ENCODE peak calls at places on chromosomes 3 and 15, in five cellular contexts. One of them, this sample, is unnamed.

GRCh38 chr3:69182588-69183299 is 60.3 kb upstream of the LMOD3 start:
- DNase-seq in GM23338: no peak
- DNase-seq in GM23248: peak; percentile 83
- DNase-seq in PC-3: no peak
- DNase-seq in HCT116: no peak
- DNase-seq in this sample: no peak

GRCh38 chr15:101308604-101309435 is 13.8 kb upstream of the SNRPA1 start:
- DNase-seq in GM23338: no peak
- DNase-seq in GM23248: no peak
- DNase-seq in PC-3: no peak
- DNase-seq in HCT116: no peak
- DNase-seq in this sample: no peak

GRCh38 chr3:172550347-172550943 is 27.2 kb upstream of the TNFSF10 start:
- DNase-seq in GM23338: no peak
- DNase-seq in GM23248: peak; percentile 96
- DNase-seq in PC-3: peak; percentile 80
- DNase-seq in HCT116: peak; percentile 69
- DNase-seq in this sample: no peak

GRCh38 chr3:160129459-160130061 is 95.7 kb upstream of the C3orf80 start:
- DNase-seq in GM23338: no peak
- DNase-seq in GM23248: peak; percentile 96
- DNase-seq in PC-3: peak; percentile 89
- DNase-seq in HCT116: no peak
- DNase-seq in this sample: no peak

GRCh38 chr3:143266936-143267335 is 147.4 kb downstream of the CHST2 start:
- DNase-seq in GM23338: no peak
- DNase-seq in GM23248: no peak
- DNase-seq in PC-3: no peak
- DNase-seq in HCT116: no peak
- DNase-seq in this sample: peak; percentile 40

GRCh38 chr15:100873029-100873677 is 6.5 kb upstream of the ALDH1A3 start:
- DNase-seq in GM23338: peak; percentile 86
- DNase-seq in GM23248: peak; percentile 90
- DNase-seq in PC-3: peak; percentile 96
- DNase-seq in HCT116: peak; percentile 83
- DNase-seq in this sample: peak; percentile 77

GRCh38 chr3:87756616-87757015 is 302.2 kb downstream of the CGGBP1 start:
- DNase-seq in GM23338: no peak
- DNase-seq in GM23248: no peak
- DNase-seq in PC-3: peak; percentile 60
- DNase-seq in HCT116: no peak
- DNase-seq in this sample: no peak

GRCh38 chr3:54033761-54034160 is 88.6 kb upstream of the CACNA2D3 start:
- DNase-seq in GM23338: no peak
- DNase-seq in GM23248: no peak
- DNase-seq in PC-3: no peak
- DNase-seq in HCT116: no peak
- DNase-seq in this sample: no peak

GRCh38 chr3:167493240-167493639 is 19.4 kb upstream of the SERPINI2 start:
- DNase-seq in GM23338: peak; percentile 80
- DNase-seq in GM23248: peak; percentile 2
- DNase-seq in PC-3: peak; percentile 30
- DNase-seq in HCT116: peak; percentile 36
- DNase-seq in this sample: peak; percentile 3

GRCh38 chr15:76337739-76338554 is 1.4 kb downstream of the ISL2 start:
- DNase-seq in GM23338: peak; percentile 59
- DNase-seq in GM23248: no peak
- DNase-seq in PC-3: no peak
- DNase-seq in HCT116: no peak
- DNase-seq in this sample: peak; percentile 29

GRCh38 chr3:159775372-159775961 is 213.2 kb upstream of the IL12A start:
- DNase-seq in GM23338: peak; percentile 62
- DNase-seq in GM23248: peak; percentile 74
- DNase-seq in PC-3: no peak
- DNase-seq in HCT116: no peak
- DNase-seq in this sample: no peak

GRCh38 chr15:70361106-70361505 is 263.4 kb upstream of the TLE3 start:
- DNase-seq in GM23338: no peak
- DNase-seq in GM23248: no peak
- DNase-seq in PC-3: no peak
- DNase-seq in HCT116: no peak
- DNase-seq in this sample: no peak

GRCh38 chr3:74426571-74426970 is 187.9 kb downstream of the CNTN3 start:
- DNase-seq in GM23338: no peak
- DNase-seq in GM23248: peak; percentile 87
- DNase-seq in PC-3: no peak
- DNase-seq in HCT116: no peak
- DNase-seq in this sample: no peak

GRCh38 chr3:195150194-195151118 is 120.5 kb downstream of the XXYLT1 start:
- DNase-seq in GM23338: peak; percentile 85
- DNase-seq in GM23248: peak; percentile 23
- DNase-seq in PC-3: peak; percentile 78
- DNase-seq in HCT116: no peak
- DNase-seq in this sample: peak; percentile 64

GRCh38 chr3:43279082-43279481 is 7.3 kb upstream of the SNRK start:
- DNase-seq in GM23338: no peak
- DNase-seq in GM23248: no peak
- DNase-seq in PC-3: peak; percentile 44
- DNase-seq in HCT116: no peak
- DNase-seq in this sample: no peak

GRCh38 chr3:46396129-46396528 is 10.7 kb downstream of the CCR5AS start:
- DNase-seq in GM23338: no peak
- DNase-seq in GM23248: no peak
- DNase-seq in PC-3: no peak
- DNase-seq in HCT116: no peak
- DNase-seq in this sample: no peak

GRCh38 chr3:48919215-48920138 is 835 bp downstream of the ARIH2 start:
- DNase-seq in GM23338: peak; percentile 66
- DNase-seq in GM23248: peak; percentile 75
- DNase-seq in PC-3: peak; percentile 64
- DNase-seq in HCT116: peak; percentile 48
- DNase-seq in this sample: peak; percentile 81

GRCh38 chr3:49903451-49904424 is at the start of gene MST1R:
- DNase-seq in GM23338: peak; percentile 98
- DNase-seq in GM23248: peak; percentile 74
- DNase-seq in PC-3: peak; percentile 98
- DNase-seq in HCT116: peak; percentile 95
- DNase-seq in this sample: no peak

GRCh38 chr15:74318376-74319137 is 48.9 kb downstream of the CYP11A1 start:
- DNase-seq in GM23338: peak; percentile 39
- DNase-seq in GM23248: peak; percentile 60
- DNase-seq in PC-3: no peak
- DNase-seq in HCT116: no peak
- DNase-seq in this sample: no peak

GRCh38 chr15:66023322-66023972 is 154.2 kb downstream of the RAB11A start:
- DNase-seq in GM23338: no peak
- DNase-seq in GM23248: no peak
- DNase-seq in PC-3: no peak
- DNase-seq in HCT116: no peak
- DNase-seq in this sample: no peak

GRCh38 chr3:106473576-106474506 is 605.0 kb upstream of the CBLB start:
- DNase-seq in GM23338: no peak
- DNase-seq in GM23248: peak; percentile 14
- DNase-seq in PC-3: no peak
- DNase-seq in HCT116: no peak
- DNase-seq in this sample: no peak

GRCh38 chr15:68402432-68403160 is 29.4 kb downstream of the ITGA11 start:
- DNase-seq in GM23338: no peak
- DNase-seq in GM23248: no peak
- DNase-seq in PC-3: no peak
- DNase-seq in HCT116: no peak
- DNase-seq in this sample: no peak

GRCh38 chr3:48493203-48493501 is 10.8 kb downstream of the SHISA5 start:
- DNase-seq in GM23338: no peak
- DNase-seq in GM23248: no peak
- DNase-seq in PC-3: no peak
- DNase-seq in HCT116: no peak
- DNase-seq in this sample: no peak

GRCh38 chr15:92226020-92226612 is 167.6 kb upstream of the ST8SIA2 start:
- DNase-seq in GM23338: peak; percentile 62
- DNase-seq in GM23248: peak; percentile 49
- DNase-seq in PC-3: peak; percentile 22
- DNase-seq in HCT116: peak; percentile 16
- DNase-seq in this sample: peak; percentile 34

GRCh38 chr15:68644088-68644904 is 65.5 kb downstream of the CORO2B start:
- DNase-seq in GM23338: no peak
- DNase-seq in GM23248: peak; percentile 93
- DNase-seq in PC-3: peak; percentile 45
- DNase-seq in HCT116: peak; percentile 22
- DNase-seq in this sample: no peak

GRCh38 chr15:99100245-99101173 is 4.4 kb upstream of the SYNM start:
- DNase-seq in GM23338: peak; percentile 93
- DNase-seq in GM23248: peak; percentile 87
- DNase-seq in PC-3: peak; percentile 83
- DNase-seq in HCT116: peak; percentile 36
- DNase-seq in this sample: no peak

GRCh38 chr3:6781103-6781502 is 79.8 kb upstream of the GRM7 start:
- DNase-seq in GM23338: no peak
- DNase-seq in GM23248: no peak
- DNase-seq in PC-3: no peak
- DNase-seq in HCT116: no peak
- DNase-seq in this sample: no peak

GRCh38 chr15:44490628-44491027 is 46.3 kb upstream of the EIF3J start:
- DNase-seq in GM23338: no peak
- DNase-seq in GM23248: peak; percentile 27
- DNase-seq in PC-3: peak; percentile 70
- DNase-seq in HCT116: no peak
- DNase-seq in this sample: no peak

GRCh38 chr15:44489464-44489863 is 47.5 kb upstream of the EIF3J start:
- DNase-seq in GM23338: no peak
- DNase-seq in GM23248: peak; percentile 86
- DNase-seq in PC-3: peak; percentile 87
- DNase-seq in HCT116: peak; percentile 33
- DNase-seq in this sample: no peak

GRCh38 chr15:44492040-44492439 is 44.9 kb upstream of the EIF3J start:
- DNase-seq in GM23338: no peak
- DNase-seq in GM23248: no peak
- DNase-seq in PC-3: no peak
- DNase-seq in HCT116: no peak
- DNase-seq in this sample: no peak

GRCh38 chr15:44495562-44495961 is 41.4 kb upstream of the EIF3J start:
- DNase-seq in GM23338: no peak
- DNase-seq in GM23248: no peak
- DNase-seq in PC-3: no peak
- DNase-seq in HCT116: no peak
- DNase-seq in this sample: no peak

GRCh38 chr15:44492672-44493071 is 44.3 kb upstream of the EIF3J start:
- DNase-seq in GM23338: no peak
- DNase-seq in GM23248: no peak
- DNase-seq in PC-3: no peak
- DNase-seq in HCT116: no peak
- DNase-seq in this sample: no peak
- H3K9me2 ChIP-seq in GM23338: no peaks in the 10 kb centered on the region
- H3K9me2 ChIP-seq in GM23248: no peaks in the 10 kb centered on the region
- H3K9me2 ChIP-seq in PC-3: no peaks in the 10 kb centered on the region
- H3K9me2 ChIP-seq in HCT116: no peaks in the 10 kb centered on the region
- H3K9me2 ChIP-seq in this sample: no peaks in the 10 kb centered on the region

DNA sequence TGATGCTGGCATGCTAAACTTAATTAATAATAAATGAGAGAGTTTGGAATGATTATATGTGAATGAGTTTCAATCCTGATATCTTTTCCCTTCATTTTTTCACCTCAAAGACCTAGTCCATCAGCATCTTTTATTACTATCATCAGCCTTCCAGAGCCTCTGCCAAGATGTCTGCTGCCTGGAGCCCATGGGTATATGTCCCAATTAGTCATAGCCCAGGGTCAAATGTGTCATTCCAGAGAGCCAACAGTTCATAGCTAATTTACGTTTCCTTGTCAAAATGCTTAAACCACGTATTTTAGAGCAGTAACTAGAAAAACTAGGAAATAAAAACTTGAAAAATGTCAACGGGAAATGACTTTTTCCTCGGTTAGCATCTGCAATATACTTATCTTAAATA is 457.9 kb downstream of the SI start:
- DNase-seq in GM23338: no peak
- DNase-seq in GM23248: no peak
- DNase-seq in PC-3: peak; percentile 5
- DNase-seq in HCT116: no peak
- DNase-seq in this sample: no peak
- H3K9me2 ChIP-seq in GM23338: no peaks in the 10 kb centered on the region
- H3K9me2 ChIP-seq in GM23248: no peaks in the 10 kb centered on the region
- H3K9me2 ChIP-seq in PC-3: peaks cover 4% of the 10 kb centered on the region
- H3K9me2 ChIP-seq in HCT116: no peaks in the 10 kb centered on the region
- H3K9me2 ChIP-seq in this sample: no peaks in the 10 kb centered on the region

GRCh38 chr15:29012097-29012496 is 126.3 kb downstream of the APBA2 start:
- DNase-seq in GM23338: no peak
- DNase-seq in GM23248: no peak
- DNase-seq in PC-3: no peak
- DNase-seq in HCT116: no peak
- DNase-seq in this sample: no peak

GRCh38 chr15:29008846-29009245 is 123.1 kb downstream of the APBA2 start:
- DNase-seq in GM23338: no peak
- DNase-seq in GM23248: no peak
- DNase-seq in PC-3: no peak
- DNase-seq in HCT116: no peak
- DNase-seq in this sample: no peak

GRCh38 chr15:29018406-29018805 is 132.6 kb downstream of the APBA2 start:
- DNase-seq in GM23338: peak; percentile 75
- DNase-seq in GM23248: no peak
- DNase-seq in PC-3: peak; percentile 65
- DNase-seq in HCT116: no peak
- DNase-seq in this sample: no peak

GRCh38 chr15:29018983-29019875 is 133.5 kb downstream of the APBA2 start:
- DNase-seq in GM23338: no peak
- DNase-seq in GM23248: no peak
- DNase-seq in PC-3: no peak
- DNase-seq in HCT116: no peak
- DNase-seq in this sample: no peak

GRCh38 chr15:29014493-29014892 is 128.7 kb downstream of the APBA2 start:
- DNase-seq in GM23338: no peak
- DNase-seq in GM23248: no peak
- DNase-seq in PC-3: no peak
- DNase-seq in HCT116: no peak
- DNase-seq in this sample: no peak
- H3K9me2 ChIP-seq in GM23338: no peaks in the 10 kb centered on the region
- H3K9me2 ChIP-seq in GM23248: no peaks in the 10 kb centered on the region
- H3K9me2 ChIP-seq in PC-3: no peaks in the 10 kb centered on the region
- H3K9me2 ChIP-seq in HCT116: no peaks in the 10 kb centered on the region
- H3K9me2 ChIP-seq in this sample: no peaks in the 10 kb centered on the region

GRCh38 chr15:89460048-89460447 is 36.3 kb downstream of the RHCG start:
- DNase-seq in GM23338: no peak
- DNase-seq in GM23248: no peak
- DNase-seq in PC-3: no peak
- DNase-seq in HCT116: no peak
- DNase-seq in this sample: no peak

GRCh38 chr15:89458440-89458839 is 37.9 kb downstream of the RHCG start:
- DNase-seq in GM23338: no peak
- DNase-seq in GM23248: no peak
- DNase-seq in PC-3: no peak
- DNase-seq in HCT116: no peak
- DNase-seq in this sample: no peak

GRCh38 chr15:89455535-89455934 is 40.8 kb downstream of the RHCG start:
- DNase-seq in GM23338: no peak
- DNase-seq in GM23248: no peak
- DNase-seq in PC-3: no peak
- DNase-seq in HCT116: no peak
- DNase-seq in this sample: no peak

GRCh38 chr15:89459271-89460038 is 36.9 kb downstream of the RHCG start:
- DNase-seq in GM23338: no peak
- DNase-seq in GM23248: no peak
- DNase-seq in PC-3: no peak
- DNase-seq in HCT116: no peak
- DNase-seq in this sample: no peak

GRCh38 chr15:89457086-89457485 is 39.3 kb downstream of the RHCG start:
- DNase-seq in GM23338: peak; percentile 74
- DNase-seq in GM23248: peak; percentile 40
- DNase-seq in PC-3: peak; percentile 54
- DNase-seq in HCT116: peak; percentile 64
- DNase-seq in this sample: peak; percentile 84
- H3K9me2 ChIP-seq in GM23338: peaks cover 9% of the 10 kb centered on the region
- H3K9me2 ChIP-seq in GM23248: no peaks in the 10 kb centered on the region
- H3K9me2 ChIP-seq in PC-3: no peaks in the 10 kb centered on the region
- H3K9me2 ChIP-seq in HCT116: no peaks in the 10 kb centered on the region
- H3K9me2 ChIP-seq in this sample: no peaks in the 10 kb centered on the region